ENCODE peak calls at places on chromosomes 11 and 22, in seven cellular contexts. X is upper lobe of left lung, C is transverse colon, M is A549, T is SK-N-SH, S is sigmoid colon, K is stomach. Z is an unnamed sample.

GRCh38 chr11:93131709-93132108 is 66.1 kb downstream of the SLC36A4 start:
- DNase-seq in K (no peak), C (no peak), X (no peak), S (no peak), T (no peak), M (no peak), Z (no peak)

GRCh38 chr22:38353142-38353629 is 36.0 kb upstream of the CSNK1E start:
- DNase-seq in M (peak), S (peak), T (peak), C (peak), K (peak), X (peak), Z (peak)

GRCh38 chr11:5992604-5993251 is 5.9 kb upstream of the OR52L1 start:
- DNase-seq in T (peak), M (peak), C (no peak), X (no peak), S (no peak), K (no peak), Z (no peak)

GRCh38 chr11:57761301-57762234 is at the start of gene CTNND1:
- DNase-seq in M (peak), S (peak), X (peak), T (peak), K (peak), C (peak), Z (peak)

GRCh38 chr11:58097437-58097836 is 27.9 kb downstream of the OR9I1 start:
- DNase-seq in K (no peak), M (no peak), C (no peak), S (no peak), X (no peak), T (no peak), Z (no peak)

GRCh38 chr22:21443057-21443734 is 24.0 kb upstream of the TMEM191C start:
- DNase-seq in K (peak), C (no peak), S (peak), T (no peak), X (peak), M (no peak), Z (no peak)

GRCh38 chr11:126403658-126404057 is 48.2 kb downstream of the ST3GAL4 start:
- DNase-seq in X (no peak), M (no peak), C (no peak), S (no peak), K (no peak), T (no peak), Z (no peak)

GRCh38 chr11:73187854-73188253 is 30.2 kb upstream of the P2RY2 start:
- DNase-seq in K (no peak), M (no peak), S (no peak), C (no peak), X (no peak), T (no peak), Z (no peak)

GRCh38 chr22:20254975-20255946 is 12.9 kb downstream of the RTN4R start:
- DNase-seq in X (no peak), T (peak), M (no peak), S (no peak), C (no peak), K (no peak), Z (no peak)

GRCh38 chr22:38657248-38657909 is 941 bp downstream of the CBY1 start:
- DNase-seq in X (peak), T (peak), S (no peak), C (peak), K (no peak), M (peak), Z (no peak)

GRCh38 chr22:35838849-35839646 is 121.4 kb downstream of the APOL5 start:
- DNase-seq in M (no peak), S (peak), K (no peak), C (peak), X (no peak), T (no peak), Z (peak)

GRCh38 chr22:25627271-25627848 is 62.9 kb downstream of the GRK3 start:
- DNase-seq in C (no peak), S (no peak), T (peak), X (no peak), K (no peak), M (no peak), Z (no peak)

GRCh38 chr11:62574363-62575057 is 819 bp upstream of the EEF1G start:
- DNase-seq in K (peak), T (peak), X (peak), C (peak), M (no peak), S (no peak), Z (no peak)

GRCh38 chr11:69468911-69469885 is 12.3 kb upstream of the LINC01488 start:
- DNase-seq in S (no peak), K (no peak), M (no peak), C (peak), X (no peak), T (no peak), Z (no peak)

GRCh38 chr11:12111482-12112149 is 1.2 kb downstream of the MICAL2 start:
- DNase-seq in C (no peak), X (no peak), M (no peak), S (no peak), T (no peak), K (no peak), Z (no peak)
- H3K4me3 ChIP-seq in C (peak), X (no peak), M (peak), S (peak), T (peak), K (peak), Z (peak)

GRCh38 chr11:2825261-2825885 is 60.2 kb downstream of the CDKN1C start:
- DNase-seq in C (peak), X (peak), K (peak), M (no peak), S (peak), T (no peak), Z (peak)
- TF ChIP-seq EP300 in C (no peak), X (peak), K (no peak), M (no peak), S (peak), T (no peak), Z (peak)

GRCh38 chr22:37017356-37017755 is 1.9 kb downstream of the TST start:
- DNase-seq in S (no peak), X (no peak), T (no peak), K (peak), M (no peak), C (no peak), Z (no peak)

GRCh38 chr22:37020192-37020479 is 594 bp downstream of the MPST start:
- DNase-seq in S (no peak), X (peak), K (peak), M (no peak), C (peak), T (peak), Z (peak)

GRCh38 chr22:37018815-37019308 is 385 bp downstream of the TST start:
- DNase-seq in M (no peak), K (peak), C (peak), T (peak), X (peak), S (peak), Z (peak)

GRCh38 chr22:37019309-37020191 is at the start of the genes MPST and TST:
- DNase-seq in K (peak), X (peak), S (peak), T (peak), C (peak), M (no peak), Z (peak)

GRCh38 chr22:37018086-37018814 is 997 bp downstream of the TST start:
- DNase-seq in M (no peak), T (no peak), S (no peak), C (no peak), K (no peak), X (peak), Z (no peak)
- H3K4me3 ChIP-seq in M (peak), T (peak), S (peak), C (peak), K (peak), X (peak), Z (peak)

GRCh38 chr11:66842896-66843775 is at the start of gene RCE1:
- DNase-seq in T (peak), C (peak), M (peak), S (peak), K (peak), X (peak), Z (peak)
- TF ChIP-seq EP300 in T (no peak), C (no peak), M (no peak), S (no peak), K (no peak), X (peak), Z (peak)

GRCh38 chr11:10454902-10455631 is at the start of gene AMPD3:
- DNase-seq in M (peak), X (peak), K (no peak), T (peak), S (peak), C (peak), Z (no peak)
- H3K4me3 ChIP-seq in M (peak), X (no peak), K (peak), T (peak), S (peak), C (peak), Z (no peak)

GRCh38 chr22:45101828-45102227 is 61.9 kb upstream of the NUP50 start:
- DNase-seq in M (peak), C (peak), K (peak), X (peak), T (peak), S (peak), Z (no peak)
- TF ChIP-seq EP300 in M (no peak), C (no peak), K (no peak), X (no peak), T (no peak), S (no peak), Z (no peak)

GRCh38 chr22:47257566-47257965 is 495.1 kb downstream of the TBC1D22A start:
- DNase-seq in K (no peak), X (no peak), C (no peak), M (no peak), S (no peak), T (no peak), Z (no peak)
- H3K4me3 ChIP-seq in K (no peak), X (no peak), C (no peak), M (no peak), S (no peak), T (no peak), Z (no peak)